ENCODE peak calls at places on chromosomes 2 and 18, in four cellular contexts. A is heart left ventricle, D is psoas muscle, V is astrocyte of the spinal cord. U is an unnamed sample.

GRCh38 chr2:26678026-26678425 is 14.5 kb upstream of the KCNK3 start:
- DNase-seq in D (no peak), V (no peak), A (no peak), U (peak; percentile 1)

GRCh38 chr18:11908182-11909080 is at the start of gene MPPE1:
- DNase-seq in V (peak; percentile 88), D (peak; percentile 92), A (peak; percentile 95), U (peak; percentile 97)

GRCh38 chr2:178579006-178579405 is 98.7 kb downstream of the PLEKHA3 start:
- DNase-seq in D (no peak), A (no peak), V (peak; percentile 46), U (no peak)

GRCh38 chr18:43303376-43303775 is 26.1 kb upstream of the SYT4 start:
- DNase-seq in A (no peak), V (no peak), D (no peak), U (no peak)

GRCh38 chr2:30341500-30342267 is 105.4 kb upstream of the LCLAT1 start:
- DNase-seq in A (no peak), D (no peak), V (no peak), U (no peak)

GRCh38 chr2:121804340-121804739 is 48.9 kb downstream of the TSN start:
- DNase-seq in V (peak; percentile 25), A (no peak), D (no peak), U (no peak)

GRCh38 chr2:207163053-207163814 is 2.5 kb downstream of the KLF7 start:
- DNase-seq in A (peak; percentile 27), V (peak; percentile 91), D (peak; percentile 29), U (no peak)

GRCh38 chr2:113166187-113166645 is 7.6 kb upstream of the PSD4 start:
- DNase-seq in V (no peak), A (no peak), D (no peak), U (no peak)

GRCh38 chr2:219488149-219488843 is 10.4 kb upstream of the GMPPA start:
- DNase-seq in A (no peak), D (no peak), V (no peak), U (no peak)

GRCh38 chr2:88765154-88765948 is 73.9 kb downstream of the RPIA start:
- DNase-seq in V (peak; percentile 10), D (no peak), A (peak; percentile 28), U (no peak)

GRCh38 chr2:230068658-230069080 is at the start of gene SLC16A14:
- DNase-seq in V (peak; percentile 63), A (no peak), D (no peak), U (no peak)

GRCh38 chr2:67012165-67012564 is 385.0 kb upstream of the ETAA1 start:
- DNase-seq in A (no peak), V (no peak), D (no peak), U (no peak)

GRCh38 chr2:101777337-101777736 is 79.8 kb downstream of the MAP4K4 start:
- DNase-seq in D (no peak), A (no peak), V (no peak), U (no peak)

GRCh38 chr2:63048367-63049171 is 2.1 kb upstream of the OTX1 start:
- DNase-seq in A (no peak), D (no peak), V (no peak), U (peak; percentile 74)

GRCh38 chr2:112839407-112840067 is 3.0 kb upstream of the IL1B start:
- DNase-seq in A (peak; percentile 25), D (no peak), V (no peak), U (peak; percentile 53)

GRCh38 chr18:5582849-5583667 is 39.3 kb upstream of the EPB41L3 start:
- DNase-seq in D (no peak), V (peak; percentile 79), A (no peak), U (no peak)

GRCh38 chr2:207777124-207777523 is 7.4 kb upstream of the FZD5 start:
- DNase-seq in V (no peak), D (no peak), A (no peak), U (no peak)

GRCh38 chr2:60976875-60977561 is 40.5 kb upstream of the PEX13 start:
- DNase-seq in D (no peak), V (no peak), A (no peak), U (no peak)

GRCh38 chr18:57984490-57985109 is 59.4 kb upstream of the NEDD4L start:
- DNase-seq in D (no peak), A (no peak), V (no peak), U (no peak)

GRCh38 chr2:8319219-8319618 is 362.6 kb upstream of the ID2 start:
- DNase-seq in D (no peak), V (no peak), A (no peak), U (no peak)

GRCh38 chr2:196598846-196599245 is 40.7 kb upstream of the CCDC150 start:
- DNase-seq in A (no peak), D (no peak), V (no peak), U (no peak)

GRCh38 chr18:46352520-46353250 is 248.5 kb downstream of the HAUS1 start:
- DNase-seq in A (no peak), D (no peak), V (no peak), U (no peak)

GRCh38 chr2:218060122-218060521 is 8.9 kb upstream of the RUFY4 start:
- DNase-seq in A (no peak), V (no peak), D (no peak), U (no peak)

GRCh38 chr2:118059919-118060478 is 28.3 kb upstream of the INSIG2 start:
- DNase-seq in A (no peak), V (peak; percentile 96), D (no peak), U (no peak)

GRCh38 chr18:36539674-36540073 is 242.2 kb downstream of the FHOD3 start:
- DNase-seq in V (no peak), A (no peak), D (no peak), U (no peak)

GRCh38 chr2:26456701-26457224 is 21.2 kb downstream of the OTOF start:
- DNase-seq in A (no peak), V (no peak), D (no peak), U (no peak)

GRCh38 chr2:222115296-222115695 is 183.5 kb downstream of the PAX3 start:
- DNase-seq in A (no peak), V (no peak), D (no peak), U (no peak)

GRCh38 chr2:235265348-235265965 is 228.4 kb upstream of the AGAP1 start:
- DNase-seq in A (no peak), V (no peak), D (no peak), U (no peak)

GRCh38 chr2:229081411-229081810 is 189.7 kb downstream of the PID1 start:
- DNase-seq in V (no peak), A (no peak), D (no peak), U (no peak)

GRCh38 chr2:171492664-171493063 is 29.6 kb upstream of the CYBRD1 start:
- DNase-seq in A (no peak), V (no peak), D (no peak), U (no peak)

GRCh38 chr18:76885011-76885410 is 62.7 kb downstream of the ZNF236 start:
- DNase-seq in V (no peak), A (no peak), D (no peak), U (no peak)

GRCh38 chr2:67290451-67290991 is 106.6 kb upstream of the ETAA1 start:
- DNase-seq in A (no peak), V (peak; percentile 70), D (no peak), U (peak; percentile 51)

GRCh38 chr2:234514099-234514498 is 17.2 kb upstream of the ARL4C start:
- DNase-seq in D (no peak), A (no peak), V (no peak), U (no peak)

GRCh38 chr2:231163011-231163410 is 35.4 kb upstream of the ARMC9 start:
- DNase-seq in V (peak; percentile 27), D (no peak), A (no peak), U (no peak)

GRCh38 chr2:153873062-153874048 is 1.6 kb downstream of the GALNT13 start:
- DNase-seq in A (no peak), V (no peak), D (no peak), U (peak; percentile 57)
- H3K4me3 ChIP-seq in A (no peak overlapping the region), V (no peak overlapping the region), D (no peak overlapping the region), U (no peak overlapping the region)

DNA sequence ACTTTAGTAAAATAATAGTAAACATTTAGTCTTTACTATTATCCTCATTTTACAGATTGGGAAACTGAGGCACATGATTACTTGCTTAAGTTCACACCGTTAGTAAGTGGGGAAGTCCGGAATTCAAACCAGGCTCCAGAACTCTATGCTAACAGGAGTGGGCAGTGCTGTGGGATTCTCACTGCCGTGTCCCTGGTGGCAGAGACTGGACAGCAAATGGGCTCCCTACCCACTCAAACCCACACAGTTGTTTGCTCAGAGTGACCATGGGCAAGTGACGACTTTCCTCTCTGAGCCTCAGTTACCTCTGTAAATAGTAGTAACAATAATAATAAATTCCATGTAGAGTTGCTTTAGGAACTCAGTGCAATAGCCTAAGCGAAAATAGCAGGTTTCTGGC is 24.0 kb downstream of the MAIP1 start:
- DNase-seq in A (no peak), D (no peak), V (no peak), U (no peak)
- H3K4me3 ChIP-seq in A (no peak overlapping the region), D (peak overlapping the region; percentile 22), V (no peak overlapping the region), U (no peak overlapping the region)

GRCh38 chr2:131038258-131039100 is 54.8 kb downstream of the FAM168B start:
- DNase-seq in V (no peak), D (no peak), A (no peak), U (no peak)

GRCh38 chr2:131039908-131040660 is 53.2 kb downstream of the FAM168B start:
- DNase-seq in D (no peak), A (peak; percentile 36), V (no peak), U (no peak)

GRCh38 chr2:131040661-131041401 is 52.4 kb downstream of the FAM168B start:
- DNase-seq in D (no peak), V (no peak), A (peak; percentile 19), U (no peak)

GRCh38 chr2:131039101-131039440 is 54.2 kb downstream of the FAM168B start:
- DNase-seq in V (no peak), A (no peak), D (no peak), U (no peak)

DNA sequence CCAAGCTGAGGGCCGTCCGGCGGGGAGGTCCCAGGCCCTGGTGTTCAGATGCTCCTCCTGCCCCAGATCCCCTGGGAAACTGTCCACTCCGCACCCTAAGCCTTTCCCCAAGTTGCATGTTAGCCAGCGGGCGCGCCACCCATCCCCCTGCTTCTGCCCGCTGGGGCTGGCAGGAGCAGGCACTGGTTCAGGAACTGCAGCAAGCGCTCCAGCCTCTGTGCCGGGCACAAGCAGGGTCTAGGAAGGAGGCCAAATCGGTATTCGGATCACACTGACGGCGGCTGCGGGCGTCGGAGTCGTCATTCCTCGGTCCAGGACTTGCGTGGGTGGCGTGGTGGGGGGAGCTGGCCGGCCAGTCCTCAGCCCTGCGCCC is 53.7 kb downstream of the FAM168B start:
- DNase-seq in D (no peak), V (no peak), A (peak; percentile 25), U (no peak)
- H3K4me3 ChIP-seq in D (no peak overlapping the region), V (no peak overlapping the region), A (no peak overlapping the region), U (no peak overlapping the region)

GRCh38 chr2:189178726-189179606 is 595 bp downstream of the COL5A2 start:
- DNase-seq in V (peak; percentile 85), A (peak; percentile 29), D (no peak), U (peak; percentile 49)
- H3K4me3 ChIP-seq in V (peak overlapping the region; percentile 89), A (peak overlapping the region; percentile 51), D (peak overlapping the region; percentile 64), U (peak overlapping the region; percentile 100)

GRCh38 chr2:164841719-164842623 is at the start of gene COBLL1:
- DNase-seq in A (peak; percentile 85), V (peak; percentile 72), D (peak; percentile 72), U (peak; percentile 86)
- H3K4me3 ChIP-seq in A (peak within 1 kb of the TSS; percentile 84), V (peak within 1 kb of the TSS; percentile 71), D (peak within 1 kb of the TSS; percentile 90), U (peak within 1 kb of the TSS; percentile 94)